ENCODE peak calls at places on chromosomes 5 and 9, in five cellular contexts. I is IMR-90, R is HepG2, T is GM12878, A is K562. M is an unnamed sample.

GRCh38 chr9:127545196-127546124 is 66.6 kb upstream of the STXBP1 start:
- DNase-seq in A (no peak), I (peak), T (no peak), R (peak), M (peak)

GRCh38 chr9:135816179-135816970 is 91.0 kb downstream of the CAMSAP1 start:
- DNase-seq in R (no peak), I (no peak), A (no peak), T (no peak), M (no peak)

GRCh38 chr5:149865746-149866145 is 78.8 kb downstream of the PDE6A start:
- DNase-seq in A (no peak), R (no peak), T (no peak), I (no peak), M (no peak)

GRCh38 chr5:150412319-150413175 is at the start of gene CD74:
- DNase-seq in T (peak), A (peak), I (peak), R (peak), M (no peak)

GRCh38 chr5:45521067-45521466 is 175.1 kb downstream of the HCN1 start:
- DNase-seq in A (no peak), I (peak), R (peak), T (no peak), M (peak)

GRCh38 chr9:133075925-133076324 is 14.1 kb downstream of the CEL start:
- DNase-seq in R (peak), T (no peak), A (no peak), I (peak), M (no peak)

GRCh38 chr9:532707-533106 is 308.8 kb upstream of the DMRT1 start:
- DNase-seq in I (no peak), T (no peak), A (no peak), R (no peak), M (no peak)

GRCh38 chr5:95631991-95632675 is 12.2 kb downstream of the GPR150 start:
- DNase-seq in R (peak), T (no peak), A (peak), I (peak), M (no peak)

GRCh38 chr9:123329329-123329955 is 26.6 kb upstream of the CRB2 start:
- DNase-seq in I (no peak), A (no peak), R (peak), T (no peak), M (no peak)

GRCh38 chr5:149320791-149321330 is 24.4 kb upstream of the GRPEL2 start:
- DNase-seq in A (peak), I (peak), T (no peak), R (peak), M (peak)

GRCh38 chr9:70924380-70924779 is 197.0 kb downstream of the TRPM3 start:
- DNase-seq in A (no peak), T (no peak), R (no peak), I (peak), M (no peak)

GRCh38 chr9:121527371-121527770 is 27.7 kb upstream of the GGTA1 start:
- DNase-seq in R (no peak), I (no peak), A (no peak), T (no peak), M (no peak)

GRCh38 chr9:116342071-116342470 is 188.5 kb downstream of the PAPPA start:
- DNase-seq in T (no peak), I (no peak), R (peak), A (no peak), M (no peak)

GRCh38 chr5:150113047-150113744 is 26.8 kb upstream of the CSF1R start:
- DNase-seq in A (peak), I (no peak), R (no peak), T (no peak), M (no peak)

GRCh38 chr9:98552306-98552705 is 156.4 kb downstream of the GABBR2 start:
- DNase-seq in A (no peak), R (no peak), T (no peak), I (peak), M (no peak)

GRCh38 chr9:32590476-32590875 is 17.5 kb upstream of the NDUFB6 start:
- DNase-seq in A (no peak), R (no peak), T (no peak), I (no peak), M (no peak)

GRCh38 chr9:97895695-97896332 is 26.5 kb downstream of the TRMO start:
- DNase-seq in I (peak), A (peak), R (peak), T (no peak), M (peak)

GRCh38 chr5:131262953-131263541 is 806 bp upstream of the CDC42SE2 start:
- DNase-seq in A (peak), R (no peak), T (no peak), I (no peak), M (no peak)

DNA sequence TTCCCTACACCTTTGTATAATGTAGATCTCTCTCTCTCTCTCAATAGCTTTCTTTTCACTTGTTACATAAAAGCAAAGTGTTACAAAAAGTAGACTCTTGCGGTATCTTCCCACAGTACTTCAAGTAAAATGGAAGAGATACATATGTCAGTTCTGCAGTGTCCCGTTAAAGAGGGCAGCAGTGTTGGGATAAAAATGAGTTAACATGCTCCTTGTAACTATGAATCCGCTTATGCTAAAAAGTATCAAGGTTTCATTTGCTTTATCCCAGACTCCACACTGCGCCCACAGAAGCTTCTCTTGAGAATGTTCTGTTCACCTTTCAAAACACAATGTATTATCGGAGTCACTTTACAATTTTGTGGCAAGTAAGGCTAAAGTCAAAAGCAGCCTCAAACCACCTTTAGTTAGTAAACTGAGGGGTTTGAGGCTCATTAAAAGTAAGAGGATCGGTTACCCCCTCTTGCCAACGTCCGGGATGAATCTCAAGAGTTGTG is 782 bp downstream of the PTAR1 start:
- DNase-seq in I (no peak), A (no peak), T (no peak), R (no peak), M (peak)
- TF ChIP-seq SMC3 in I (no peak), A (no peak), T (no peak), R (no peak), M (no peak)

GRCh38 chr9:2043881-2044462 is 28.8 kb downstream of the SMARCA2 start:
- DNase-seq in T (no peak), I (no peak), A (no peak), R (no peak), M (no peak)

GRCh38 chr9:2040828-2041227 is 25.7 kb downstream of the SMARCA2 start:
- DNase-seq in A (no peak), R (no peak), I (no peak), T (no peak), M (no peak)

GRCh38 chr9:2043243-2043642 is 28.1 kb downstream of the SMARCA2 start:
- DNase-seq in I (no peak), T (no peak), R (no peak), A (no peak), M (no peak)

GRCh38 chr9:2039294-2040180 is 24.4 kb downstream of the SMARCA2 start:
- DNase-seq in A (no peak), I (no peak), T (no peak), R (no peak), M (no peak)

DNA sequence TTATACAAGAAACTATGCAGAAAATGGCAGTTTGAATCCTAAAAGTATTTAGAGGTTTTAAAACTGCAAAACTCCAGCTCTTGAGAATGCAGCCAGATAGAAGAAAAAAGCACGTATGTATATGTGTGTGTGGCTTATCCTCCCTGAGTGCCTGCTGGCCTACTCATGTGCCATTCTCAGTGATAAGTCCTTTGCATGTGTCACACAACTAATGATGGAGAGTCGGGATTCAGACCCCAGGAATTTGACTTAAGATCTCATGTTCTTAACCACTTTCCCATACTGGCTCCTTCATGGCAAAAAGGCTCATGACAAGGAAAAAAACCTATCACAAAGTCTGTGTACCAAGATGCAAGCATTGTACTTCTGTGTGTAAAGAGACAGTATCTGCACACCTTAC is 26.6 kb downstream of the SMARCA2 start:
- DNase-seq in A (no peak), T (no peak), R (no peak), I (peak), M (no peak)
- TF ChIP-seq SMC3 in A (no peak), T (no peak), R (no peak), I (no peak), M (no peak)

GRCh38 chr5:164002653-164003052 is 497.2 kb downstream of the MAT2B start:
- DNase-seq in R (no peak), A (no peak), T (no peak), I (peak), M (no peak)
- TF ChIP-seq SMC3 in R (no peak), A (no peak), T (no peak), I (no peak), M (no peak)

DNA sequence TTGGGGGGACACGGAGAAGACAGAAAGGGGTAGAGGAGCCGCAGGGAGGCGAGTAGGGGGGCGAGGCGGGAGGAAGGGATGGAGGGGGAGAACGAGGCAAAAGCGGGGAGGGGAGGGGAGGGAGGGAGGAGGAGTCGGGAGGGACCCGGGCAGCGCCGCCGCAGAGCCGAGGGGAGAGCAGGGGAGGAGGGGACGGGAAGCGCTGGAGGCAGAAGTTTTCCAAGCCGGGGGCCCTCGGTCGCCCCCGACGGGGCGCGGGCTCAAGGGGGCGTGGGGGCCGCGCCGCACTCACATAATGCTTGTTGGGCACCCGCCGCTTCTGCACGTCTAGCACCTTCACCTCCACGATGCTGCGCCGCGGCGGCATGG is 355 bp downstream of the SH3PXD2B start:
- DNase-seq in T (no peak), I (no peak), A (no peak), R (no peak), M (no peak)
- TF ChIP-seq SMC3 in T (no peak), I (no peak), A (no peak), R (no peak), M (no peak)

DNA sequence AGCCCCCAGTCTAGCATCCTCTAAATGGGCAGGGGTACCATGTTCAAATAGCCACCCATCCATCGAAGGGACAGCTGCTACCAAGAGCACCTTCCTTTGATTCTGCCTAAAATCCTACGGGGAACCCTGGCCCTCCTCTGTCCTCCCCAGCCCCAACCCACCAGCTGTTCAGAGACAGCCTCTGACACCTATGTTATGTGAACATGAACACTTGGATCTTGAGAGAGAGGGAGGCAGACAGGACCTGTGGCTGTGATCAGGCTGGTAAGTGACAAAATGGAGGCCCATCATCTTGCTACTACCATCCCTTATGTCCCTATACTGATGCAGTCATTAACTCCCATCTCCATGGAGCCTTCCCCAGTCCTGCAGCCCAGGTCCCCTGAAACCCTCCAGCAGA is 8.2 kb downstream of the SLC23A1 start:
- DNase-seq in T (no peak), I (no peak), R (no peak), A (no peak), M (no peak)
- TF ChIP-seq SMC3 in T (no peak), I (no peak), R (no peak), A (no peak), M (no peak)

GRCh38 chr9:110081395-110081794 is 126.6 kb downstream of the C9orf152 start:
- DNase-seq in I (peak), A (no peak), R (no peak), T (no peak), M (no peak)

GRCh38 chr9:110076894-110077725 is 130.8 kb downstream of the C9orf152 start:
- DNase-seq in R (no peak), A (no peak), T (no peak), I (peak), M (no peak)

GRCh38 chr9:110073356-110073666 is 134.6 kb downstream of the C9orf152 start:
- DNase-seq in T (no peak), I (no peak), A (no peak), R (peak), M (no peak)

GRCh38 chr9:110078626-110079025 is 129.3 kb downstream of the C9orf152 start:
- DNase-seq in R (no peak), T (no peak), A (no peak), I (no peak), M (no peak)

GRCh38 chr9:110077926-110078325 is 130.0 kb downstream of the C9orf152 start:
- DNase-seq in R (no peak), I (no peak), T (no peak), A (no peak), M (no peak)
- TF ChIP-seq SMC3 in R (no peak), I (no peak), T (no peak), A (no peak), M (no peak)

GRCh38 chr9:130864541-130864940 is 29.5 kb downstream of the ABL1 start:
- DNase-seq in T (no peak), A (no peak), R (no peak), I (no peak), M (no peak)
- TF ChIP-seq SMC3 in T (no peak), A (no peak), R (no peak), I (no peak), M (no peak)

GRCh38 chr5:109868737-109869136 is 179.0 kb downstream of the MAN2A1 start:
- DNase-seq in A (no peak), T (no peak), I (peak), R (no peak), M (no peak)

GRCh38 chr5:109862301-109862700 is 172.6 kb downstream of the MAN2A1 start:
- DNase-seq in A (no peak), R (no peak), I (no peak), T (no peak), M (no peak)

GRCh38 chr5:109866051-109866450 is 176.3 kb downstream of the MAN2A1 start:
- DNase-seq in I (peak), R (no peak), T (no peak), A (no peak), M (no peak)

GRCh38 chr5:109863752-109864151 is 174.0 kb downstream of the MAN2A1 start:
- DNase-seq in I (peak), R (no peak), A (no peak), T (no peak), M (no peak)

DNA sequence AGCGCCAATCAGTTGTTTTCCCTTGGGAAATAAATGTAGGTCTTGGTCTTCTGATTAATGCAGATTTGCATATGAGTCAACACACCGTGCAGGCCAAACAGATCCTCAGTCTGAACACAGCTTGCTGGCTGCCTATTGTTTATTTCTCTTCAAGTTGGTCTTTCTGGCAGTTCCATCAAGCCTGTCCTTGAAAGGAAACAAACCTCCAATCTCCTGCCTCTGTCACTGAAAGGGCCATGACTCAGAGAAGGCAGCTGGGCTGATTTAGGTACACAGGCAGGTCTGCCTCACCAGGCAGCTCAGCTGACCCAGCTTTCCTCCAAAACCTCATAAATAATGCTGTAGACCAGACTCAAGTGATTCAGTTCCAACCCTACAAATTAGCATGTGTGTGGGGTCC is 175.9 kb downstream of the MAN2A1 start:
- DNase-seq in I (peak), T (no peak), R (peak), A (no peak), M (peak)
- TF ChIP-seq SMC3 in I (no peak), T (no peak), R (no peak), A (no peak), M (no peak)

DNA sequence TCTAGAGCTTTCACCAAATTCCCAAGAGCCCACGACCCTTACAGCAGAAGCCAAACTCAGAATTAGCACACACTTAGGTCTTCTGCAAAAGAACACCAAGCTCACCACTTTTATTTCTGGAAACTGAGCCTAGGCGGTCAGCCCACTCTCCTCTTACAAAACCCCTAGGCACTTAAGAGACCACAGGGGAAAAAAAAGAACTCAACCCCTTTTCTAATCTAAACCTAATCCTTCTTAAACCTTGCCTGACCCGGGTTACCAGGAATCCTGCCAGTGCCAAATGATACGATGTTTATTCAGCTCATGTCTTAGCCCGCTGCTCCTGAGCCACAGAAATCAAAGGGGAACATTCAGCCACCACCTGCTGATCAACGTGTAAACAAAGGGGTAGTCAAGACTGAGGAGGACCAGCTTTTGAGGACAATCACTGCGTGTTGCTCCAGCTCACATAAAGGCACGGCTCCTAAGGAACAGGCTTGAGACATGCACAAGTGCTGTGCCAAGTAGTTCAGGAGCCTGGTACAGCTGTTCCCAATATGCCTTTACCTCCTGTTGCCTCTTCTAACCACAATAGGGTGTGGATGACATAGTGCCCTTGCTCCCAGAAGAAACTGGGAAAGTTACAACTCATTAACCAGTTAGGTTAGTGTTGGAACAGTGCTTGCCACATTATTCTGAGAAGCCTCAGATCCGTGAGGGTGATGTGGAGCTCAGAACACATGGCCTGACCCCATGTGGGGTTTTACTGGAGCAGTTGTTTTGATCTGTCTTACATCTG is 49.3 kb downstream of the ZFAND5 start:
- DNase-seq in I (peak), T (no peak), A (no peak), R (no peak), M (peak)
- TF ChIP-seq SMC3 in I (no peak), T (no peak), A (no peak), R (no peak), M (no peak)

M was measured in A549.